ENCODE peak calls at places on chromosomes 11 and 22, in seven cellular contexts. D, Z, W, O, Q, V and H are unnamed samples.
A peak's percentile ranks its signal among the peaks of the same experiment; 100 is the strongest.

GRCh38 chr22:23066200-23067022 is 3.9 kb upstream of the GNAZ start:
- DNase-seq in O (no peak), D (no peak), Q (peak; percentile 6), W (no peak), Z (no peak), V (no peak), H (peak; percentile 3)

GRCh38 chr11:57318178-57318577 is 6.6 kb downstream of the TNKS1BP1 start:
- DNase-seq in D (no peak), Q (no peak), V (no peak), W (no peak), Z (no peak), O (peak; percentile 76), H (no peak)

GRCh38 chr11:69259072-69259471 is 34.9 kb upstream of the MYEOV start:
- DNase-seq in Q (no peak), W (no peak), Z (no peak), D (no peak), V (no peak), O (no peak), H (no peak)

GRCh38 chr11:112583246-112583893 is 322.7 kb upstream of the PLET1 start:
- DNase-seq in O (no peak), W (no peak), Z (no peak), D (no peak), Q (no peak), V (no peak), H (no peak)

GRCh38 chr22:26553056-26553752 is 36.7 kb downstream of the TPST2 start:
- DNase-seq in V (no peak), O (peak; percentile 75), Q (no peak), Z (peak; percentile 73), D (peak; percentile 89), W (no peak), H (no peak)

GRCh38 chr22:30481711-30482110 is 9.9 kb upstream of the SEC14L3 start:
- DNase-seq in O (peak; percentile 11), D (peak; percentile 75), V (no peak), Z (peak; percentile 9), W (no peak), Q (no peak), H (no peak)

GRCh38 chr22:46280063-46280817 is 12.4 kb downstream of the TTC38 start:
- DNase-seq in Z (no peak), Q (no peak), D (no peak), O (no peak), V (no peak), W (no peak), H (no peak)

GRCh38 chr22:36587289-36588154 is 58.6 kb upstream of the EIF3D start:
- DNase-seq in O (peak; percentile 47), D (peak; percentile 77), W (no peak), V (no peak), Z (peak; percentile 44), Q (no peak), H (no peak)

GRCh38 chr22:20618488-20618887 is 111.1 kb downstream of the MED15 start:
- DNase-seq in D (no peak), W (no peak), Z (no peak), V (no peak), O (no peak), Q (no peak), H (no peak)

GRCh38 chr22:48102581-48102980 is 1340.1 kb downstream of the TBC1D22A start:
- DNase-seq in O (no peak), Q (no peak), D (no peak), W (no peak), Z (no peak), V (no peak), H (no peak)

GRCh38 chr11:11594162-11594561 is 27.6 kb downstream of the GALNT18 start:
- DNase-seq in W (no peak), Z (no peak), O (no peak), D (no peak), Q (no peak), V (no peak), H (no peak)

GRCh38 chr11:82671451-82671850 is 62.2 kb downstream of the FAM181B start:
- DNase-seq in V (no peak), W (no peak), Z (no peak), Q (no peak), O (no peak), D (no peak), H (no peak)

GRCh38 chr22:25120093-25120561 is 79.5 kb upstream of the CRYBB3 start:
- DNase-seq in Q (no peak), V (no peak), Z (no peak), D (no peak), W (no peak), O (peak; percentile 14), H (no peak)

GRCh38 chr11:117822522-117823033 is 2.0 kb downstream of the FXYD2 start:
- DNase-seq in Z (no peak), O (no peak), W (no peak), Q (no peak), V (no peak), D (no peak), H (no peak)

GRCh38 chr22:19109198-19110063 is 12.8 kb downstream of the DGCR2 start:
- DNase-seq in Q (peak; percentile 73), D (peak; percentile 54), O (peak; percentile 87), V (no peak), W (no peak), Z (no peak), H (no peak)

GRCh38 chr11:77088236-77089003 is 14.2 kb upstream of the OMP start:
- DNase-seq in D (no peak), O (no peak), W (no peak), V (no peak), Z (no peak), Q (no peak), H (no peak)

GRCh38 chr22:44181033-44181911 is 547 bp downstream of the PARVG start:
- DNase-seq in W (peak; percentile 27), V (no peak), O (no peak), D (no peak), Z (no peak), Q (peak; percentile 75), H (peak; percentile 42)